ENCODE peak calls at places on chromosomes 11 and 22, in eight cellular contexts. G is stromal cell of bone marrow; M is dorsolateral prefrontal cortex; I is activated CD4-positive, alpha-beta T cell treated with anti-CD3 and anti-CD28 coated beads, Interleukin-2, amount 50 U/mL, for 24 hours; Z is body of pancreas; Q is brain microvascular endothelial cell; S is neural crest cell; U is ureter. N is an unnamed sample.

GRCh38 chr11:58999291-58999680 is 60.0 kb downstream of the GLYATL1 start:
- DNase-seq in G (no peak), M (no peak), Z (no peak), S (no peak), U (no peak), Q (no peak), I (no peak), N (no peak)

GRCh38 chr11:88175707-88176066 is 444 bp upstream of the RAB38 start:
- DNase-seq in G (no peak), Z (peak; percentile 12), S (no peak), U (no peak), M (no peak), Q (no peak), I (no peak), N (no peak)

GRCh38 chr11:130710022-130710421 is 206.3 kb downstream of the SNX19 start:
- DNase-seq in U (no peak), Z (no peak), S (no peak), G (no peak), M (no peak), Q (no peak), I (no peak), N (no peak)

GRCh38 chr11:121572581-121573059 is 119.9 kb upstream of the SORL1-AS1 start:
- DNase-seq in U (no peak), Z (no peak), G (no peak), Q (no peak), S (no peak), I (no peak), M (no peak), N (no peak)

GRCh38 chr11:88293931-88294330 is 43.6 kb downstream of the CTSC start:
- DNase-seq in Q (peak; percentile 28), M (no peak), Z (no peak), U (no peak), G (no peak), S (no peak), I (no peak), N (no peak)

GRCh38 chr11:93089474-93090102 is 108.2 kb downstream of the SLC36A4 start:
- DNase-seq in Z (no peak), Q (peak; percentile 60), I (no peak), G (peak; percentile 51), U (no peak), S (no peak), M (no peak), N (no peak)

GRCh38 chr11:65355013-65355775 is 643 bp downstream of the TIGD3 start:
- DNase-seq in M (no peak), S (peak; percentile 42), U (no peak), G (no peak), Z (no peak), I (no peak), Q (no peak), N (peak; percentile 48)

GRCh38 chr11:36702330-36703054 is 104.5 kb upstream of the RAG2 start:
- DNase-seq in I (no peak), S (peak; percentile 23), M (no peak), Z (peak; percentile 20), U (no peak), Q (peak; percentile 50), G (peak; percentile 46), N (no peak)

GRCh38 chr22:19862616-19863246 is 8.1 kb upstream of the GNB1L start:
- DNase-seq in S (no peak), Q (no peak), G (no peak), U (no peak), I (no peak), Z (no peak), M (no peak), N (no peak)

N was measured in right lobe of liver.